ENCODE peak calls at places on chromosome 2, in four cellular contexts. K is tibial artery; O is T-helper 17 cell; G is activated T-cell treated with anti-CD3 and anti-CD28 coated beads, Interleukin-2, amount 50 U/mL, for 48 hours. X is an unnamed sample.

GRCh38 chr2:28546242-28546641 is 50.4 kb downstream of the PLB1 start:
- DNase-seq in K (no peak), O (no peak), G (no peak), X (no peak)

GRCh38 chr2:237874585-237875161 is 15.2 kb downstream of the RAMP1 start:
- DNase-seq in K (no peak), O (no peak), G (no peak), X (no peak)

GRCh38 chr2:74369976-74370375 is 10.1 kb downstream of the DCTN1 start:
- DNase-seq in K (no peak), O (no peak), G (no peak), X (no peak)

GRCh38 chr2:177275671-177276070 is 11.1 kb upstream of the NFE2L2 start:
- DNase-seq in K (no peak), O (no peak), G (no peak), X (no peak)

GRCh38 chr2:230007931-230008707 is 60.6 kb downstream of the SLC16A14 start:
- DNase-seq in K (peak), O (peak), G (peak), X (peak)

GRCh38 chr2:9690252-9690651 is 59.5 kb upstream of the YWHAQ start:
- DNase-seq in K (peak), O (no peak), G (no peak), X (no peak)

GRCh38 chr2:29115797-29116781 is 874 bp downstream of the CLIP4 start:
- DNase-seq in K (peak), O (peak), G (peak), X (peak)

GRCh38 chr2:133362061-133362476 is 206.2 kb downstream of the NCKAP5 start:
- DNase-seq in K (no peak), O (no peak), G (no peak), X (no peak)

GRCh38 chr2:49288113-49288710 is 133.9 kb upstream of the FSHR start:
- DNase-seq in K (no peak), O (no peak), G (no peak), X (no peak)

GRCh38 chr2:104434363-104434792 is 419.5 kb upstream of the POU3F3 start:
- DNase-seq in K (no peak), O (no peak), G (no peak), X (peak)

GRCh38 chr2:68157002-68157401 is 686 bp upstream of the PNO1 start:
- DNase-seq in K (no peak), O (no peak), G (no peak), X (no peak)

GRCh38 chr2:41989503-41990180 is 58.2 kb upstream of the PKDCC start:
- DNase-seq in K (no peak), O (no peak), G (no peak), X (no peak)